ENCODE peak calls at places on chromosomes 4 and X, in nine cellular contexts. L is uterus; I is foreskin fibroblast; B is activated CD8-positive, alpha-beta memory T cell treated with anti-CD3 and anti-CD28 coated beads for 48 hours; Z is ACHN; N is CD8-positive, alpha-beta T cell; Q is IMR-90; O is caudate nucleus; M is stimulated activated CD4-positive, alpha-beta T cell treated with anti-CD3 and anti-CD28 coated beads, Interleukin-1b, Interleukin-23, amount 100 ng/mL, for 1 hour. S is an unnamed sample.
A peak's percentile ranks its signal among the peaks of the same experiment; 100 is the strongest.

GRCh38 chrX:78625292-78625909 is 33.7 kb downstream of the RTL3 start:
- DNase-seq in Z (no peak), L (no peak), Q (no peak), N (no peak), O (no peak), B (no peak), I (no peak), M (no peak), S (peak; percentile 9)

GRCh38 chr4:143700060-143700419 is 435 bp downstream of the FREM3 start:
- DNase-seq in Q (no peak), Z (no peak), L (no peak), M (no peak), N (no peak), O (no peak), B (no peak), I (no peak), S (peak; percentile 10)

GRCh38 chr4:28469886-28470285 is 1609.2 kb downstream of the STIM2 start:
- DNase-seq in N (no peak), Z (no peak), O (no peak), M (no peak), Q (peak; percentile 65), L (no peak), I (no peak), B (no peak), S (peak; percentile 48)

GRCh38 chr4:127518022-127518421 is 114.7 kb upstream of the INTU start:
- DNase-seq in I (no peak), M (no peak), Z (no peak), B (no peak), N (no peak), O (no peak), L (no peak), Q (no peak), S (no peak)

GRCh38 chr4:41377196-41377595 is 120.5 kb downstream of the UCHL1 start:
- DNase-seq in N (no peak), Q (no peak), L (no peak), I (no peak), B (no peak), Z (no peak), O (no peak), M (no peak), S (no peak)

GRCh38 chrX:119833905-119834304 is 18.9 kb downstream of the UPF3B start:
- DNase-seq in I (no peak), M (no peak), L (no peak), B (no peak), N (no peak), Z (no peak), Q (no peak), O (no peak), S (no peak)

GRCh38 chrX:51459125-51459524 is 37.3 kb downstream of the NUDT11 start:
- DNase-seq in L (no peak), O (no peak), M (no peak), B (no peak), I (peak; percentile 4), Q (peak; percentile 13), Z (peak; percentile 17), N (no peak), S (peak; percentile 17)

GRCh38 chr4:173835863-173836262 is 305.8 kb upstream of the HAND2 start:
- DNase-seq in Z (no peak), I (peak; percentile 4), M (no peak), O (no peak), B (no peak), L (peak; percentile 27), N (no peak), Q (peak; percentile 80), S (peak; percentile 6)

GRCh38 chr4:52032005-52032404 is 6.1 kb downstream of the SGCB start:
- DNase-seq in I (no peak), M (no peak), N (no peak), Q (no peak), O (no peak), Z (no peak), L (no peak), B (no peak), S (no peak)

GRCh38 chr4:72899214-72899613 is 170.3 kb downstream of the COX18 start:
- DNase-seq in B (no peak), O (no peak), Q (no peak), I (no peak), Z (no peak), N (no peak), L (no peak), M (no peak), S (peak; percentile 46)

GRCh38 chr4:21290562-21290961 is 590.3 kb downstream of the PACRGL start:
- DNase-seq in B (no peak), M (no peak), I (no peak), L (no peak), Q (no peak), N (no peak), O (no peak), Z (no peak), S (no peak)

GRCh38 chr4:138182838-138183426 is 59.2 kb downstream of the SLC7A11 start:
- DNase-seq in N (no peak), Z (peak; percentile 51), O (no peak), Q (peak; percentile 72), M (no peak), L (no peak), B (no peak), I (peak; percentile 38), S (peak; percentile 62)

GRCh38 chr4:41222259-41222658 is 7.9 kb upstream of the APBB2 start:
- DNase-seq in I (no peak), L (no peak), Q (no peak), B (no peak), O (no peak), Z (no peak), N (no peak), M (no peak), S (no peak)

GRCh38 chr4:88605744-88606143 is 13.5 kb downstream of the HERC3 start:
- DNase-seq in Q (no peak), M (no peak), N (no peak), B (no peak), O (no peak), I (no peak), Z (no peak), L (no peak), S (no peak)

GRCh38 chrX:134572816-134573682 is 85.2 kb downstream of the PLAC1 start:
- DNase-seq in L (no peak), M (no peak), Q (peak; percentile 48), Z (peak; percentile 2), O (no peak), I (no peak), B (no peak), N (no peak), S (peak; percentile 51)

GRCh38 chr4:184282251-184282713 is 64.6 kb upstream of the ENPP6 start:
- DNase-seq in Z (no peak), M (no peak), B (no peak), I (no peak), O (no peak), Q (no peak), N (peak; percentile 39), L (no peak), S (no peak)

GRCh38 chr4:107780665-107781064 is 44.1 kb upstream of the SGMS2 start:
- DNase-seq in N (no peak), O (no peak), Z (peak; percentile 31), I (no peak), M (no peak), L (no peak), Q (no peak), B (no peak), S (no peak)

GRCh38 chr4:174739576-174739975 is 89.5 kb downstream of the GLRA3 start:
- DNase-seq in O (no peak), M (no peak), I (no peak), N (no peak), Z (no peak), L (no peak), B (no peak), Q (no peak), S (no peak)

GRCh38 chr4:48300004-48300403 is 30.4 kb upstream of the TEC start:
- DNase-seq in B (no peak), M (no peak), Z (no peak), L (no peak), I (no peak), Q (peak; percentile 78), O (no peak), N (no peak), S (peak; percentile 83)

GRCh38 chr4:94519925-94520789 is 68.4 kb downstream of the PDLIM5 start:
- DNase-seq in L (no peak), I (no peak), M (no peak), Q (no peak), O (no peak), B (no peak), N (no peak), Z (no peak), S (no peak)

GRCh38 chr4:95728145-95728544 is 111.7 kb upstream of the PDHA2 start:
- DNase-seq in B (no peak), I (no peak), M (no peak), O (no peak), N (no peak), Q (no peak), Z (no peak), L (peak; percentile 62), S (no peak)

GRCh38 chr4:110680217-110680616 is 57.3 kb upstream of the PITX2 start:
- DNase-seq in L (no peak), Z (no peak), M (no peak), O (no peak), N (no peak), I (no peak), Q (no peak), B (no peak), S (no peak)

GRCh38 chr4:171308661-171309060 is 504.5 kb upstream of the GALNTL6 start:
- DNase-seq in B (no peak), O (no peak), I (no peak), M (no peak), Z (no peak), N (no peak), Q (no peak), L (no peak), S (no peak)

GRCh38 chrX:130228871-130229270 is 39.8 kb downstream of the ZNF280C start:
- DNase-seq in Q (no peak), Z (no peak), L (no peak), M (no peak), I (no peak), N (no peak), O (no peak), B (no peak), S (no peak)

GRCh38 chr4:177696438-177696966 is 254.3 kb upstream of the AGA start:
- DNase-seq in M (no peak), B (no peak), O (no peak), N (no peak), Z (no peak), L (no peak), Q (peak; percentile 3), I (no peak), S (no peak)

GRCh38 chr4:68124262-68124661 is 5.4 kb downstream of the TMPRSS11F start:
- DNase-seq in L (no peak), Q (no peak), I (no peak), M (no peak), B (no peak), N (no peak), Z (no peak), O (no peak), S (no peak)

GRCh38 chrX:47619486-47620302 is at the start of gene SYN1:
- DNase-seq in Z (peak; percentile 67), B (peak; percentile 44), M (peak; percentile 53), L (peak; percentile 69), I (peak; percentile 75), O (no peak), N (peak; percentile 69), Q (peak; percentile 74), S (peak; percentile 78)

GRCh38 chr4:61202638-61203495 is 2.7 kb downstream of the ADGRL3 start:
- DNase-seq in Z (no peak), B (no peak), L (no peak), I (no peak), Q (no peak), M (no peak), O (no peak), N (no peak), S (no peak)

GRCh38 chr4:85498068-85498733 is 23.3 kb downstream of the ARHGAP24 start:
- DNase-seq in Q (peak; percentile 28), N (no peak), I (peak; percentile 96), L (peak; percentile 36), O (peak; percentile 6), M (no peak), Z (no peak), B (no peak), S (peak; percentile 90)

GRCh38 chrX:153609917-153610833 is 11.2 kb upstream of the CCNQ start:
- DNase-seq in L (peak; percentile 70), M (peak; percentile 59), Z (peak; percentile 43), Q (peak; percentile 65), I (peak; percentile 68), O (peak; percentile 14), N (peak; percentile 72), B (peak; percentile 42), S (peak; percentile 68)

GRCh38 chr4:6727081-6727942 is 11.3 kb downstream of the BLOC1S4 start:
- DNase-seq in I (peak; percentile 41), L (no peak), O (peak; percentile 69), Z (no peak), Q (no peak), M (no peak), B (no peak), N (no peak), S (no peak)

S was measured in EH.